ENCODE peak calls at places on chromosomes 3 and 15, in four cellular contexts. G, E, Q and X are unnamed samples.

GRCh38 chr3:10937141-10937825 is 55.3 kb upstream of the SLC6A1 start:
- DNase-seq in Q (no peak), E (no peak), G (no peak), X (no peak)

GRCh38 chr3:132783152-132783551 is 60.9 kb upstream of the NPHP3 start:
- DNase-seq in E (no peak), G (peak; percentile 38), Q (peak; percentile 35), X (no peak)

GRCh38 chr15:26082833-26083174 is 219.7 kb upstream of the ATP10A start:
- DNase-seq in G (no peak), Q (no peak), E (no peak), X (peak; percentile 15)

GRCh38 chr3:65888980-65889706 is 149.6 kb downstream of the MAGI1 start:
- DNase-seq in E (no peak), G (peak; percentile 93), Q (peak; percentile 83), X (peak; percentile 63)

GRCh38 chr3:16181361-16181760 is 6.9 kb downstream of the GALNT15 start:
- DNase-seq in Q (no peak), E (peak; percentile 72), G (peak; percentile 13), X (no peak)

GRCh38 chr3:151962371-151962770 is 88.9 kb downstream of the SUCNR1 start:
- DNase-seq in E (no peak), G (no peak), Q (no peak), X (no peak)

GRCh38 chr15:80929689-80930088 is 59.9 kb downstream of the MESD start:
- DNase-seq in G (peak; percentile 76), Q (no peak), E (no peak), X (no peak)

GRCh38 chr3:48952510-48953118 is 34.0 kb downstream of the ARIH2 start:
- DNase-seq in G (peak; percentile 16), Q (no peak), E (no peak), X (no peak)

GRCh38 chr15:59539799-59540198 is 71.8 kb upstream of the GCNT3 start:
- DNase-seq in Q (no peak), G (peak; percentile 60), E (no peak), X (no peak)

GRCh38 chr3:190238871-190239270 is 83.4 kb downstream of the CLDN1 start:
- DNase-seq in E (no peak), Q (no peak), G (no peak), X (no peak)

GRCh38 chr15:34984884-34985630 is 3.0 kb downstream of the ZNF770 start:
- DNase-seq in Q (no peak), E (no peak), G (no peak), X (peak; percentile 84)

GRCh38 chr15:38696120-38696727 is 131.6 kb upstream of the RASGRP1 start:
- DNase-seq in G (peak; percentile 73), Q (no peak), E (no peak), X (no peak)

GRCh38 chr15:58438956-58439355 is 7.2 kb downstream of the LIPC start:
- DNase-seq in E (no peak), G (peak; percentile 37), Q (no peak), X (no peak)